ENCODE peak calls at places on chromosomes 11 and 22, in five cellular contexts. C is neural progenitor cell, B is fibroblast of villous mesenchyme, F is A549, S is brain microvascular endothelial cell. Z is an unnamed sample.

GRCh38 chr11:118913411-118914125 is 12.2 kb downstream of the BCL9L start:
- DNase-seq in B (no peak), F (no peak), S (no peak), C (peak; percentile 11), Z (no peak)

GRCh38 chr11:134050541-134051383 is 18.1 kb upstream of the JAM3 start:
- DNase-seq in F (peak; percentile 33), C (peak; percentile 77), S (peak; percentile 24), B (peak; percentile 68), Z (peak; percentile 65)

GRCh38 chr11:134512061-134512460 is 100.0 kb upstream of the B3GAT1 start:
- DNase-seq in B (no peak), F (no peak), C (no peak), S (no peak), Z (no peak)

GRCh38 chr22:47351836-47352579 is 589.6 kb downstream of the TBC1D22A start:
- DNase-seq in F (no peak), S (no peak), C (no peak), B (no peak), Z (no peak)

GRCh38 chr11:117366875-117367274 is 39.2 kb downstream of the CEP164 start:
- DNase-seq in B (no peak), F (no peak), S (no peak), C (no peak), Z (no peak)

GRCh38 chr11:60305906-60306619 is 21.0 kb upstream of the MS4A6E start:
- DNase-seq in S (peak; percentile 41), B (peak; percentile 2), C (peak; percentile 10), F (no peak), Z (no peak)

GRCh38 chr22:30600925-30601324 is 6.0 kb upstream of the TCN2 start:
- DNase-seq in F (no peak), S (no peak), C (no peak), B (no peak), Z (no peak)

GRCh38 chr11:35725880-35726279 is 63.3 kb downstream of the TRIM44 start:
- DNase-seq in S (peak; percentile 85), B (peak; percentile 53), C (no peak), F (peak; percentile 42), Z (peak; percentile 67)

GRCh38 chr11:75402002-75402773 is 2.9 kb downstream of the RPS3 start:
- DNase-seq in C (no peak), B (no peak), S (no peak), F (no peak), Z (no peak)

GRCh38 chr11:78869293-78869692 is 294.6 kb upstream of the NARS2 start:
- DNase-seq in B (no peak), S (no peak), F (no peak), C (no peak), Z (no peak)

GRCh38 chr22:19762315-19763140 is 1.9 kb downstream of the TBX1 start:
- DNase-seq in B (no peak), C (no peak), F (no peak), S (no peak), Z (no peak)
- TF ChIP-seq CTCF in B (no peak), C (no peak), F (no peak), S (no peak), Z (no peak)

GRCh38 chr22:44037519-44038370 is 13.6 kb downstream of the PARVB start:
- DNase-seq in B (peak; percentile 92), S (peak; percentile 90), C (no peak), F (peak; percentile 84), Z (peak; percentile 92)
- H3K4me3 ChIP-seq in B (no peak overlapping the region), S (no peak overlapping the region), C (no peak overlapping the region), F (peak overlapping the region; percentile 36), Z (no peak overlapping the region)

GRCh38 chr22:17751596-17751995 is 22.7 kb downstream of the BID start:
- DNase-seq in S (no peak), B (no peak), C (no peak), F (no peak), Z (no peak)
- TF ChIP-seq CTCF in S (no peak), B (no peak), C (no peak), F (no peak), Z (no peak)

GRCh38 chr22:50481045-50481439 is 301 bp upstream of the ADM2 start:
- DNase-seq in F (no peak), C (peak; percentile 51), S (no peak), B (no peak), Z (no peak)
- H3K4me3 ChIP-seq in F (peak overlapping the region; percentile 72), C (peak overlapping the region; percentile 53), S (no peak overlapping the region), B (peak overlapping the region; percentile 81), Z (peak overlapping the region; percentile 83)

GRCh38 chr22:41589260-41589600 is 410 bp downstream of the PMM1 start:
- DNase-seq in C (peak; percentile 66), S (no peak), F (no peak), B (peak; percentile 23), Z (no peak)

GRCh38 chr22:41585898-41586297 is 3.7 kb downstream of the PMM1 start:
- DNase-seq in B (no peak), C (no peak), F (no peak), S (no peak), Z (no peak)

GRCh38 chr22:41589601-41590365 is at the start of gene PMM1:
- DNase-seq in C (peak; percentile 100), S (peak; percentile 100), F (peak; percentile 99), B (peak; percentile 100), Z (peak; percentile 99)

GRCh38 chr22:41584881-41585280 is 4.8 kb downstream of the PMM1 start:
- DNase-seq in C (no peak), B (no peak), S (no peak), F (no peak), Z (no peak)

DNA sequence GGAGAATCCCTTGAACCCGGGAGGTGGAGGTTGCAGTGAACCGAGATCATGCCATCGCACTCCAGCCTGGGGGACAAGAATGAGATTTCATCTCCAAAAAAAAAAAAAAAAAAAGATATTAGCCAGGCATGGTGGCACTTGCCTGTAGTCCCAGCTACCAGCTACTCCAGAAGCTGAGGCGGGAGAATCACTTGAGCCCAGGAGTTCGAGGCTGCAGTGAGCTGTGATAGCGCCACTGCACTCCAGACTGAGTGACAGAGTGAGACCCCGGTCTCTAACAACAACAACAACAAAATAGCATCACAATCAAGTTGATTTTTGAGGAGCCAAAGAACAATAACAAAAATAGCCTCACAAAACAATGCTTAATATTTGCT is 2.3 kb downstream of the PMM1 start:
- DNase-seq in F (no peak), B (no peak), S (no peak), C (no peak), Z (no peak)
- TF ChIP-seq CTCF in F (no peak), B (no peak), S (no peak), C (no peak), Z (no peak)

DNA sequence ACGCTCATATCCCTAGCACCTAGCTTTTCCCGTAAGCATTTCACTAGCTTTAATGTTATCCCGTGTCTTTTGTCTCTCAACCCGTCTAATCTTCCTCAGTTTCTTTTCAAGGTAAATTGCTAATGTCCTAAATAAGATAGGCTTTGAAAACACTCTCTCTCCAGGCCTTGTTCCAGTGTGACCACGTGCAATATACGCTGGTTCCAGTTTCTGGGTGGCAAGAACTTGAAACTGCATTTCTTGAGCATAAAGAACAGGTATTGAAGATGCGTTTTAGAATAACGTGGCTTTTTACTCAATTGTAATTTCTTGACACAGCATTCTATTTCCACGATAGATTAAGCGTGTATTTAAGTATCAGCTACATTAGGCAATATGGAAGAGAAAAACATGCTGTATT is 1.1 kb downstream of the CDC45 start:
- DNase-seq in B (no peak), S (no peak), C (no peak), F (no peak), Z (no peak)
- H3K4me3 ChIP-seq in B (peak overlapping the region; percentile 93), S (peak overlapping the region; percentile 98), C (peak overlapping the region; percentile 77), F (peak overlapping the region; percentile 96), Z (no peak overlapping the region)

Z was measured in fibroblast of the aortic adventitia.